ENCODE peak calls at places on chromosomes 4 and X, in eight cellular contexts. V is astrocyte of the hippocampus; Q is mucosa of descending colon; Z is EL; D is brain microvascular endothelial cell; B is Panc1; E is EH; G is stimulated activated CD8-positive, alpha-beta memory T cell treated with anti-CD3 and anti-CD28 coated beads, Interleukin-7, amount 100 ng/mL, for 24 hours. H is an unnamed sample.

GRCh38 chr4:37892641-37893040 is 1.8 kb downstream of the TBC1D1 start:
- DNase-seq in B (no peak), V (no peak), Q (no peak), G (no peak), E (no peak), Z (no peak), D (no peak), H (no peak)

GRCh38 chrX:41265615-41266014 is 68.3 kb upstream of the DDX3X start:
- DNase-seq in Q (peak; percentile 13), G (peak; percentile 15), V (peak; percentile 49), B (no peak), E (no peak), D (peak; percentile 53), Z (no peak), H (no peak)

GRCh38 chrX:45711231-45711630 is 510.6 kb upstream of the DIPK2B start:
- DNase-seq in Q (no peak), G (no peak), Z (peak; percentile 78), B (no peak), V (peak; percentile 82), E (peak; percentile 79), D (no peak), H (no peak)

GRCh38 chrX:129316461-129316860 is 206.8 kb downstream of the SMARCA1 start:
- DNase-seq in V (no peak), Z (no peak), B (no peak), E (no peak), Q (no peak), G (no peak), D (no peak), H (no peak)

GRCh38 chr4:105461221-105462041 is 12.4 kb downstream of the PPA2 start:
- DNase-seq in Q (no peak), D (no peak), E (no peak), B (no peak), Z (no peak), G (no peak), V (peak; percentile 16), H (no peak)

GRCh38 chr4:165204462-165204830 is 2.9 kb upstream of the KLHL2 start:
- DNase-seq in E (peak; percentile 16), D (peak; percentile 27), Q (no peak), Z (peak; percentile 12), G (no peak), V (peak; percentile 35), B (no peak), H (no peak)

GRCh38 chr4:177596035-177596434 is 153.8 kb upstream of the AGA start:
- DNase-seq in G (no peak), Q (no peak), E (peak; percentile 83), D (peak; percentile 79), Z (peak; percentile 84), B (peak; percentile 53), V (peak; percentile 84), H (peak; percentile 15)

GRCh38 chr4:26782168-26782829 is 78.3 kb upstream of the STIM2 start:
- DNase-seq in E (peak; percentile 52), D (no peak), V (no peak), G (no peak), Z (peak; percentile 38), Q (no peak), B (no peak), H (no peak)

GRCh38 chrX:100368167-100368566 is 41.9 kb downstream of the PCDH19 start:
- DNase-seq in G (no peak), Q (peak; percentile 6), V (peak; percentile 31), B (peak; percentile 8), D (no peak), E (peak; percentile 2), Z (no peak), H (peak; percentile 29)

GRCh38 chr4:5118091-5118786 is 67.0 kb downstream of the STK32B start:
- DNase-seq in E (peak; percentile 36), V (no peak), Z (peak; percentile 18), Q (no peak), B (no peak), D (no peak), G (no peak), H (no peak)

GRCh38 chr4:54005475-54005874 is 58.9 kb downstream of the CHIC2 start:
- DNase-seq in B (no peak), Z (peak; percentile 53), D (no peak), G (no peak), Q (no peak), V (no peak), E (peak; percentile 51), H (no peak)

GRCh38 chr4:128871948-128872347 is 62.4 kb downstream of the JADE1 start:
- DNase-seq in V (peak; percentile 35), Q (no peak), E (peak; percentile 99), B (no peak), D (peak; percentile 95), G (no peak), Z (peak; percentile 97), H (no peak)

GRCh38 chr4:81032174-81032551 is 1.7 kb downstream of the BMP3 start:
- DNase-seq in G (no peak), Z (no peak), D (no peak), B (no peak), Q (no peak), E (no peak), V (no peak), H (no peak)

GRCh38 chrX:134144231-134144630 is 92.8 kb upstream of the CCDC160 start:
- DNase-seq in E (peak; percentile 3), D (no peak), G (no peak), Q (peak; percentile 2), B (no peak), V (peak; percentile 4), Z (no peak), H (no peak)

GRCh38 chr4:110735691-110736090 is 112.8 kb upstream of the PITX2 start:
- DNase-seq in V (no peak), B (no peak), D (peak; percentile 18), G (no peak), Z (peak; percentile 33), Q (peak; percentile 5), E (peak; percentile 9), H (no peak)

GRCh38 chr4:121827851-121828250 is 4.2 kb upstream of the CCNA2 start:
- DNase-seq in E (peak; percentile 49), Z (peak; percentile 57), V (no peak), D (no peak), Q (no peak), G (no peak), B (no peak), H (no peak)

GRCh38 chr4:99841143-99841542 is 24.5 kb downstream of the DAPP1 start:
- DNase-seq in V (no peak), E (no peak), B (no peak), D (no peak), G (no peak), Q (no peak), Z (no peak), H (no peak)

GRCh38 chrX:105758784-105759183 is 63.6 kb upstream of the NRK start:
- DNase-seq in B (no peak), Q (no peak), V (no peak), D (no peak), Z (no peak), E (no peak), G (no peak), H (no peak)

GRCh38 chr4:101217353-101218031 is 129.8 kb downstream of the PPP3CA start:
- DNase-seq in B (no peak), Z (peak; percentile 45), G (no peak), Q (no peak), D (peak; percentile 83), E (peak; percentile 41), V (no peak), H (no peak)

GRCh38 chr4:101961144-101961543 is 170.6 kb downstream of the BANK1 start:
- DNase-seq in Z (peak; percentile 43), V (peak; percentile 85), E (peak; percentile 55), D (peak; percentile 39), G (no peak), Q (no peak), B (no peak), H (no peak)

GRCh38 chr4:7939377-7940108 is at the start of gene AFAP1:
- DNase-seq in V (peak; percentile 97), Q (peak; percentile 90), E (peak; percentile 89), Z (peak; percentile 88), D (peak; percentile 60), B (no peak), G (peak; percentile 69), H (peak; percentile 94)

GRCh38 chr4:29852537-29852936 is 867.6 kb upstream of the PCDH7 start:
- DNase-seq in D (no peak), E (no peak), B (no peak), Z (no peak), V (no peak), Q (no peak), G (no peak), H (no peak)

GRCh38 chr4:17447675-17448298 is 64.1 kb downstream of the QDPR start:
- DNase-seq in Z (peak; percentile 69), V (peak; percentile 84), G (no peak), D (peak; percentile 82), E (peak; percentile 77), Q (peak; percentile 82), B (peak; percentile 50), H (peak; percentile 45)